ENCODE peak calls at places on chromosomes 6 and 20, in seven cellular contexts. X, N, Q, Z, H, M and T are unnamed samples.
A peak's percentile ranks its signal among the peaks of the same experiment; 100 is the strongest.

GRCh38 chr20:43477193-43477592 is 19.5 kb downstream of the SRSF6 start:
- DNase-seq in Z (no peak), Q (no peak), H (no peak), M (no peak), X (no peak), N (no peak), T (no peak)

GRCh38 chr20:35731469-35731788 is 10.6 kb downstream of the RBM39 start:
- DNase-seq in H (no peak), Z (no peak), X (no peak), Q (no peak), N (no peak), M (no peak), T (no peak)

GRCh38 chr20:25532015-25532751 is 53.1 kb downstream of the NINL start:
- DNase-seq in Z (no peak), Q (no peak), H (no peak), M (no peak), X (no peak), N (no peak), T (peak; percentile 41)

GRCh38 chr6:109893606-109894005 is 84.5 kb upstream of the GPR6 start:
- DNase-seq in X (no peak), H (no peak), N (no peak), Z (no peak), M (no peak), Q (no peak), T (no peak)

GRCh38 chr20:24768226-24768625 is 180.8 kb upstream of the CST7 start:
- DNase-seq in H (peak; percentile 4), Z (no peak), M (no peak), Q (no peak), N (no peak), X (no peak), T (no peak)

GRCh38 chr20:36872857-36873256 is 3.1 kb upstream of the TLDC2 start:
- DNase-seq in Q (no peak), M (no peak), N (no peak), H (no peak), X (no peak), Z (no peak), T (no peak)

GRCh38 chr20:8480597-8480996 is 348.5 kb downstream of the PLCB1 start:
- DNase-seq in X (no peak), Z (no peak), H (no peak), M (no peak), Q (no peak), N (no peak), T (no peak)

GRCh38 chr6:138539882-138540281 is 40.6 kb upstream of the NHSL1 start:
- DNase-seq in N (no peak), Z (no peak), H (no peak), X (no peak), Q (no peak), M (no peak), T (no peak)

GRCh38 chr20:62739581-62740285 is 31.1 kb downstream of the NTSR1 start:
- DNase-seq in Z (peak; percentile 100), X (peak; percentile 19), M (peak; percentile 66), N (peak; percentile 68), Q (no peak), H (no peak), T (no peak)

GRCh38 chr6:10759884-10760329 is 12.3 kb downstream of the TMEM14B start:
- DNase-seq in X (no peak), H (peak; percentile 52), Q (peak; percentile 46), Z (peak; percentile 9), N (peak; percentile 16), M (no peak), T (no peak)

GRCh38 chr6:87929843-87930288 is 117.8 kb upstream of the SPACA1 start:
- DNase-seq in Z (peak; percentile 76), N (peak; percentile 76), M (peak; percentile 82), Q (peak; percentile 71), X (peak; percentile 19), H (peak; percentile 80), T (peak; percentile 78)

GRCh38 chr6:28563420-28564095 is 37.9 kb downstream of the GPX5 start:
- DNase-seq in N (no peak), H (no peak), Q (no peak), M (no peak), Z (no peak), X (no peak), T (no peak)

GRCh38 chr6:110217255-110217654 is 37.0 kb downstream of the CDC40 start:
- DNase-seq in Q (no peak), N (no peak), M (no peak), H (no peak), Z (peak; percentile 5), X (no peak), T (no peak)

GRCh38 chr20:19560876-19561480 is 197.1 kb upstream of the RIN2 start:
- DNase-seq in Q (no peak), X (no peak), M (no peak), N (no peak), Z (no peak), H (no peak), T (no peak)

GRCh38 chr6:26249959-26250805 is 114.8 kb upstream of the BTN3A2 start:
- DNase-seq in Q (no peak), X (peak; percentile 55), H (peak; percentile 29), N (peak; percentile 85), M (peak; percentile 71), Z (peak; percentile 70), T (peak; percentile 58)

GRCh38 chr6:80638222-80639055 is 532.0 kb downstream of the BCKDHB start:
- DNase-seq in Q (peak; percentile 13), H (peak; percentile 68), Z (peak; percentile 73), M (no peak), X (no peak), N (peak; percentile 6), T (peak; percentile 11)

GRCh38 chr6:30601436-30601814 is 15.6 kb downstream of the PPP1R10 start:
- DNase-seq in Q (no peak), X (no peak), N (no peak), M (no peak), Z (no peak), H (no peak), T (no peak)